ENCODE peak calls at places on chromosomes 4 and X, in seven cellular contexts. T, K, I, F, Q, A and Y are unnamed samples.

GRCh38 chrX:19130628-19131027 is 8.4 kb upstream of the ADGRG2 start:
- DNase-seq in I (no peak), Q (no peak), A (no peak), F (no peak), T (no peak), K (no peak), Y (no peak)

GRCh38 chr4:142656178-142656577 is 189.9 kb downstream of the INPP4B start:
- DNase-seq in Q (no peak), K (no peak), A (peak; percentile 15), I (no peak), T (no peak), F (peak; percentile 6), Y (no peak)

GRCh38 chrX:71118032-71118984 is at the start of gene MED12:
- DNase-seq in K (peak; percentile 68), T (peak; percentile 92), Q (no peak), I (peak; percentile 79), A (peak; percentile 89), F (peak; percentile 75), Y (peak; percentile 33)

GRCh38 chrX:63755892-63756291 is 29.1 kb downstream of the ARHGEF9 start:
- DNase-seq in I (no peak), F (no peak), Q (no peak), T (no peak), K (no peak), A (no peak), Y (no peak)

GRCh38 chr4:77040265-77040664 is 35.5 kb downstream of the CCNI start:
- DNase-seq in T (no peak), I (no peak), Q (no peak), A (peak; percentile 70), F (no peak), K (no peak), Y (no peak)

GRCh38 chr4:109730294-109731051 is 603 bp upstream of the PLA2G12A start:
- DNase-seq in K (no peak), I (no peak), F (no peak), A (peak; percentile 81), T (peak; percentile 82), Q (no peak), Y (peak; percentile 9)

GRCh38 chr4:17468638-17469221 is 43.2 kb downstream of the QDPR start:
- DNase-seq in A (peak; percentile 83), T (no peak), Q (no peak), I (no peak), F (no peak), K (no peak), Y (no peak)

GRCh38 chr4:83846193-83846830 is 310.4 kb downstream of the GPAT3 start:
- DNase-seq in Q (no peak), I (no peak), A (no peak), T (no peak), F (no peak), K (no peak), Y (no peak)

GRCh38 chrX:19836337-19836736 is 51.1 kb downstream of the SH3KBP1 start:
- DNase-seq in A (no peak), K (no peak), I (no peak), Q (no peak), T (no peak), F (no peak), Y (no peak)

GRCh38 chrX:149903889-149904748 is 23.1 kb downstream of the MAGEA8 start:
- DNase-seq in T (no peak), A (peak; percentile 24), Q (no peak), F (no peak), K (no peak), I (no peak), Y (no peak)

GRCh38 chrX:112819013-112819635 is 21.5 kb downstream of the AMOT start:
- DNase-seq in A (peak; percentile 84), T (no peak), K (no peak), Q (peak; percentile 57), I (no peak), F (no peak), Y (no peak)

GRCh38 chr4:84971319-84971932 is 4.9 kb upstream of the WDFY3 start:
- DNase-seq in F (no peak), T (no peak), I (no peak), Q (no peak), K (no peak), A (peak; percentile 90), Y (no peak)

GRCh38 chr4:115272585-115272984 is 159.2 kb upstream of the NDST4 start:
- DNase-seq in A (no peak), F (no peak), T (no peak), I (no peak), K (no peak), Q (no peak), Y (no peak)

GRCh38 chr4:76023381-76023780 is at the start of gene CXCL10:
- DNase-seq in I (no peak), Q (no peak), T (no peak), A (no peak), K (no peak), F (no peak), Y (no peak)

GRCh38 chr4:84879651-84880200 is 86.8 kb downstream of the WDFY3 start:
- DNase-seq in K (no peak), A (peak; percentile 50), F (no peak), I (no peak), T (no peak), Q (no peak), Y (no peak)

GRCh38 chr4:149311076-149311475 is 504.6 kb downstream of the IQCM start:
- DNase-seq in T (no peak), A (no peak), Q (no peak), K (no peak), F (no peak), I (no peak), Y (no peak)

GRCh38 chr4:26281876-26282275 is 38.9 kb upstream of the RBPJ start:
- DNase-seq in I (no peak), K (no peak), Q (no peak), A (peak; percentile 37), T (no peak), F (no peak), Y (no peak)

GRCh38 chrX:114462266-114462665 is 121.6 kb upstream of the HTR2C start:
- DNase-seq in F (no peak), A (no peak), I (no peak), Q (no peak), T (no peak), K (no peak), Y (no peak)

GRCh38 chrX:12701625-12702024 is 89.6 kb upstream of the PRPS2 start:
- DNase-seq in A (peak; percentile 74), F (no peak), K (no peak), I (peak; percentile 28), Q (no peak), T (peak; percentile 73), Y (no peak)

GRCh38 chr4:81472249-81473085 is 760 bp upstream of the RASGEF1B start:
- DNase-seq in F (no peak), T (peak; percentile 67), I (peak; percentile 35), Q (no peak), K (no peak), A (peak; percentile 59), Y (peak; percentile 68)

GRCh38 chr4:40214038-40214437 is 17.2 kb downstream of the RHOH start:
- DNase-seq in T (no peak), I (no peak), K (peak; percentile 68), A (no peak), F (peak; percentile 80), Q (no peak), Y (no peak)

GRCh38 chr4:112416464-112416863 is 99.5 kb downstream of the NEUROG2 start:
- DNase-seq in K (no peak), Q (no peak), A (no peak), F (no peak), T (no peak), I (no peak), Y (no peak)
- H3K4me3 ChIP-seq in K (no peak overlapping the region), Q (no peak overlapping the region), A (no peak overlapping the region), F (no peak overlapping the region), T (no peak overlapping the region), I (no peak overlapping the region), Y (no peak overlapping the region)

DNA sequence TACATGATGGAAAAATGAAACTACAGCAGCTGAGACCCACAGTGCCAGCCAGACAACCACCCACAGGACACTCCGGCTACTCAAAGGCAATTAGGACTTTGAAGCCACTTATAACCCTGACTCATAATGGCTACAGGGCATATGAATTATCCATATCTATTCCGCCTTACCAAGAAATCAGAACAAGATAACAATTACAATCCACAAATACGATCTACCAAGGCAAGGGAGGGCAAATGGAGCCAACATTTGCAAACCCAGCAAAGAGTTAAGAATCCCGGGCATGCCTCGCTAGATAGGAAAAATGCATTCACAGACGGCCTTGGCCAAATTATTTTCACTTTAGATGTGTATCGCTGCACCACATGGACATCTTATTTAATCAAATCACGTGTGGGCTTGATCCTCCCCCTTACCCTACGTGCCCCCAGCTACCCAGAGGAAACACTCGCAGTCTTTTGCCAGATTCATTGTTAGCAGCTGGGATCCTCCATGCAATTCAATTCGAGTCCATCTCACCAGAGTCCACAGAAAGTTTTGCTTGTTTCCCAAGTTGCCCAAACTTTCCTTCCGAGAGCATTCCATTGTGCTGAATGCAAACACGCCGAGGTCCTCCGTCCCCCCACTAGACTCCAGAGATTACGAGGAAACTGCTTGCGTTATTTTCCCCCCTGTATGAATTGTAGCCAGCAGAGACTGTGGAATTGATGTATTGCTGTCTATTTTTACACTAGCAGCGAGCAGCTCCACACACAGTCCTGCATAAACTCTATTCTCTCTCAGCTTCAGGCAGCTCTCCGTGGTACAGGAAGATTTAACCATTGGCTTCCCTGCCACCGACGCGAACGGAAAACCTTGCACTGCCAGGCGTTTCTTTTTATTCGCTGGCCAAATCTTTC is 1.2 kb downstream of the PPARGC1A start:
- DNase-seq in A (peak; percentile 55), Q (no peak), I (peak; percentile 17), K (no peak), F (no peak), T (peak; percentile 64), Y (no peak)
- H3K4me3 ChIP-seq in A (peak overlapping the region; percentile 88), Q (peak overlapping the region; percentile 50), I (peak overlapping the region; percentile 31), K (no peak overlapping the region), F (peak overlapping the region; percentile 26), T (peak overlapping the region; percentile 57), Y (peak overlapping the region; percentile 58)

GRCh38 chr4:108367751-108368150 is 199.0 kb upstream of the LEF1 start:
- DNase-seq in F (no peak), K (no peak), I (no peak), T (no peak), A (no peak), Q (no peak), Y (no peak)

GRCh38 chr4:108370291-108370690 is 201.6 kb upstream of the LEF1 start:
- DNase-seq in F (peak; percentile 31), Q (no peak), K (no peak), T (no peak), I (no peak), A (no peak), Y (no peak)

GRCh38 chr4:108369035-108369655 is 200.4 kb upstream of the LEF1 start:
- DNase-seq in Q (no peak), I (no peak), T (no peak), F (no peak), K (no peak), A (no peak), Y (no peak)

GRCh38 chr4:108372678-108373077 is 203.9 kb upstream of the LEF1 start:
- DNase-seq in F (peak; percentile 34), K (no peak), A (no peak), T (no peak), I (no peak), Q (no peak), Y (no peak)

GRCh38 chr4:108370826-108371225 is 202.1 kb upstream of the LEF1 start:
- DNase-seq in A (no peak), I (no peak), K (no peak), F (no peak), Q (no peak), T (no peak), Y (no peak)
- H3K4me3 ChIP-seq in A (no peak overlapping the region), I (no peak overlapping the region), K (no peak overlapping the region), F (peak overlapping the region; percentile 33), Q (no peak overlapping the region), T (no peak overlapping the region), Y (no peak overlapping the region)

GRCh38 chr4:62344474-62344873 is 1144.3 kb downstream of the ADGRL3 start:
- DNase-seq in A (no peak), T (no peak), F (no peak), Q (no peak), I (no peak), K (no peak), Y (no peak)
- H3K4me3 ChIP-seq in A (no peak overlapping the region), T (no peak overlapping the region), F (no peak overlapping the region), Q (no peak overlapping the region), I (no peak overlapping the region), K (no peak overlapping the region), Y (no peak overlapping the region)